ENCODE peak calls at places on chromosomes 6 and 20, in nine cellular contexts. Z is SK-N-SH, M is sigmoid colon, Y is GM12878, H is stomach, U is suprapubic skin, K is H1, W is K562, A is HepG2. C is an unnamed sample. For H3K27me3, the result is how much of the 10 kb centered on the place peaks cover.

GRCh38 chr6:41531591-41532582 is 14.3 kb upstream of the FOXP4 start:
- DNase-seq in Z (peak), M (no peak), Y (peak), H (no peak), U (no peak), K (no peak), W (peak), A (no peak), C (peak)

GRCh38 chr6:1043458-1043836 is 268.5 kb upstream of the FOXQ1 start:
- DNase-seq in Z (no peak), M (no peak), Y (no peak), H (no peak), U (no peak), K (no peak), W (no peak), A (no peak), C (no peak)

GRCh38 chr6:114342826-114343781 is at the start of gene HS3ST5:
- DNase-seq in Z (peak), M (peak), Y (no peak), H (no peak), U (peak), K (no peak), W (no peak), A (peak), C (peak)

GRCh38 chr6:141309295-141309694 is 823.4 kb upstream of the GJE1 start:
- DNase-seq in Z (no peak), M (no peak), Y (no peak), H (no peak), U (no peak), K (no peak), W (no peak), A (peak), C (no peak)

GRCh38 chr20:49344975-49345374 is 67.1 kb upstream of the ZNFX1 start:
- DNase-seq in Z (peak), M (peak), Y (no peak), H (no peak), U (peak), K (no peak), W (no peak), A (no peak), C (peak)

GRCh38 chr20:37944456-37944981 is 41.6 kb downstream of the VSTM2L start:
- DNase-seq in Z (no peak), M (no peak), Y (no peak), H (peak), U (peak), K (no peak), W (peak), A (no peak), C (no peak)

GRCh38 chr6:156485145-156485544 is 292.0 kb upstream of the ARID1B start:
- DNase-seq in Z (no peak), M (no peak), Y (no peak), H (no peak), U (no peak), K (no peak), W (no peak), A (no peak), C (no peak)

GRCh38 chr6:105482227-105482839 is 79.5 kb upstream of the PREP start:
- DNase-seq in Z (no peak), M (peak), Y (no peak), H (peak), U (peak), K (no peak), W (no peak), A (no peak), C (peak)

GRCh38 chr6:151962246-151962846 is 154.9 kb downstream of the ESR1 start:
- DNase-seq in Z (no peak), M (no peak), Y (no peak), H (no peak), U (no peak), K (no peak), W (no peak), A (peak), C (no peak)

GRCh38 chr6:161745594-161745993 is 471.7 kb upstream of the AGPAT4 start:
- DNase-seq in Z (no peak), M (no peak), Y (no peak), H (no peak), U (no peak), K (no peak), W (no peak), A (no peak), C (no peak)

GRCh38 chr20:62065669-62066338 is at the start of gene TAF4:
- DNase-seq in Z (peak), M (peak), Y (no peak), H (peak), U (peak), K (no peak), W (peak), A (peak), C (peak)

GRCh38 chr20:63067266-63067635 is 60.5 kb upstream of the BHLHE23 start:
- DNase-seq in Z (no peak), M (peak), Y (no peak), H (no peak), U (no peak), K (no peak), W (no peak), A (no peak), C (no peak)

GRCh38 chr6:11429577-11429976 is 108.0 kb upstream of the TMEM170B start:
- DNase-seq in Z (no peak), M (no peak), Y (no peak), H (no peak), U (no peak), K (no peak), W (no peak), A (no peak), C (no peak)

GRCh38 chr20:2859330-2860121 is 13.8 kb upstream of the PTPRA start:
- DNase-seq in Z (no peak), M (no peak), Y (no peak), H (no peak), U (no peak), K (no peak), W (no peak), A (no peak), C (no peak)

GRCh38 chr6:38021571-38021970 is 202.0 kb downstream of the ZFAND3 start:
- DNase-seq in Z (no peak), M (no peak), Y (no peak), H (no peak), U (no peak), K (no peak), W (no peak), A (no peak), C (no peak)

GRCh38 chr6:137927777-137928218 is 60.7 kb downstream of the TNFAIP3 start:
- DNase-seq in Z (no peak), M (no peak), Y (peak), H (no peak), U (no peak), K (no peak), W (no peak), A (no peak), C (peak)

GRCh38 chr20:32841174-32841573 is 17.5 kb upstream of the EFCAB8 start:
- DNase-seq in Z (no peak), M (no peak), Y (no peak), H (no peak), U (no peak), K (no peak), W (no peak), A (no peak), C (no peak)

GRCh38 chr6:106300944-106301343 is 24.6 kb downstream of the ATG5 start:
- DNase-seq in Z (peak), M (no peak), Y (peak), H (no peak), U (no peak), K (no peak), W (no peak), A (peak), C (no peak)

GRCh38 chr20:7879883-7880282 is 60.4 kb downstream of the HAO1 start:
- DNase-seq in Z (no peak), M (no peak), Y (no peak), H (no peak), U (no peak), K (no peak), W (no peak), A (peak), C (no peak)

GRCh38 chr6:159075506-159076100 is 30.8 kb upstream of the TAGAP start:
- DNase-seq in Z (no peak), M (no peak), Y (no peak), H (no peak), U (no peak), K (no peak), W (no peak), A (no peak), C (no peak)

GRCh38 chr20:12891643-12892042 is 117.1 kb upstream of the SPTLC3 start:
- DNase-seq in Z (peak), M (no peak), Y (no peak), H (no peak), U (no peak), K (no peak), W (no peak), A (no peak), C (no peak)

GRCh38 chr20:25984933-25985332 is 288.3 kb upstream of the ZNF337 start:
- DNase-seq in Z (no peak), M (peak), Y (no peak), H (no peak), U (no peak), K (no peak), W (peak), A (no peak), C (peak)

GRCh38 chr6:89346433-89346832 is 6.1 kb downstream of the UBE2J1 start:
- DNase-seq in Z (no peak), M (no peak), Y (no peak), H (no peak), U (no peak), K (peak), W (no peak), A (no peak), C (no peak)

GRCh38 chr20:38915355-38915754 is 10.9 kb upstream of the FAM83D start:
- DNase-seq in Z (no peak), M (no peak), Y (no peak), H (no peak), U (no peak), K (no peak), W (no peak), A (no peak), C (no peak)

GRCh38 chr20:37745553-37745952 is 51.7 kb downstream of the CTNNBL1 start:
- DNase-seq in Z (no peak), M (no peak), Y (no peak), H (no peak), U (no peak), K (no peak), W (no peak), A (no peak), C (no peak)

GRCh38 chr6:47437592-47437991 is 40.0 kb upstream of the CD2AP start:
- DNase-seq in Z (no peak), M (no peak), Y (peak), H (no peak), U (no peak), K (no peak), W (no peak), A (no peak), C (no peak)

GRCh38 chr6:11973238-11973637 is 38.9 kb upstream of the HIVEP1 start:
- DNase-seq in Z (no peak), M (no peak), Y (no peak), H (no peak), U (no peak), K (no peak), W (no peak), A (no peak), C (no peak)

GRCh38 chr6:135054238-135054574 is 416 bp downstream of the HBS1L start:
- DNase-seq in Z (no peak), M (no peak), Y (no peak), H (no peak), U (no peak), K (no peak), W (peak), A (peak), C (no peak)

GRCh38 chr6:164303092-164304007 is 888.8 kb downstream of the QKI start:
- DNase-seq in Z (no peak), M (peak), Y (no peak), H (no peak), U (no peak), K (no peak), W (no peak), A (no peak), C (no peak)

GRCh38 chr6:8047466-8048292 is 16.5 kb downstream of the BLOC1S5 start:
- DNase-seq in Z (no peak), M (no peak), Y (no peak), H (no peak), U (no peak), K (no peak), W (no peak), A (peak), C (no peak)

GRCh38 chr20:31496761-31497295 is 17.4 kb upstream of the HM13 start:
- DNase-seq in Z (no peak), M (peak), Y (no peak), H (no peak), U (peak), K (no peak), W (no peak), A (no peak), C (peak)

GRCh38 chr6:63883597-63883996 is 248.0 kb downstream of the PHF3 start:
- DNase-seq in Z (no peak), M (no peak), Y (no peak), H (no peak), U (no peak), K (no peak), W (no peak), A (no peak), C (no peak)

GRCh38 chr6:12957321-12958051 is 240.9 kb downstream of the PHACTR1 start:
- DNase-seq in Z (peak), M (peak), Y (no peak), H (peak), U (peak), K (no peak), W (no peak), A (no peak), C (peak)

GRCh38 chr6:111462770-111463391 is 20.1 kb downstream of the REV3L start:
- DNase-seq in Z (no peak), M (no peak), Y (no peak), H (no peak), U (no peak), K (no peak), W (no peak), A (peak), C (no peak)

GRCh38 chr6:33744001-33744848 is 2.5 kb downstream of the IP6K3 start:
- DNase-seq in Z (peak), M (peak), Y (no peak), H (peak), U (no peak), K (peak), W (peak), A (peak), C (peak)

GRCh38 chr6:91462236-91462635 is 875.4 kb upstream of the MAP3K7 start:
- DNase-seq in Z (no peak), M (no peak), Y (no peak), H (no peak), U (no peak), K (no peak), W (no peak), A (no peak), C (no peak)

GRCh38 chr6:169752074-169752623 is 727 bp downstream of the ERMARD start:
- DNase-seq in Z (peak), M (no peak), Y (no peak), H (no peak), U (no peak), K (no peak), W (no peak), A (peak), C (no peak)

GRCh38 chr6:142671791-142672190 is 273.2 kb downstream of the HIVEP2 start:
- DNase-seq in Z (no peak), M (no peak), Y (peak), H (no peak), U (no peak), K (no peak), W (no peak), A (no peak), C (no peak)

GRCh38 chr20:59569305-59569704 is 35.0 kb upstream of the PHACTR3 start:
- DNase-seq in Z (no peak), M (no peak), Y (no peak), H (no peak), U (no peak), K (no peak), W (no peak), A (no peak), C (no peak)

GRCh38 chr6:118890997-118891790 is 2.8 kb upstream of the ASF1A start:
- DNase-seq in Z (no peak), M (no peak), Y (no peak), H (no peak), U (no peak), K (no peak), W (no peak), A (no peak), C (no peak)

GRCh38 chr20:22914291-22914690 is 120.8 kb upstream of the SSTR4 start:
- DNase-seq in Z (no peak), M (no peak), Y (no peak), H (no peak), U (no peak), K (no peak), W (no peak), A (no peak), C (no peak)
- H3K27me3 ChIP-seq in Z (under half), M (under half), Y (under half), H (under half), U (under half), K (under half), W (under half), A (under half), C (under half)

DNA sequence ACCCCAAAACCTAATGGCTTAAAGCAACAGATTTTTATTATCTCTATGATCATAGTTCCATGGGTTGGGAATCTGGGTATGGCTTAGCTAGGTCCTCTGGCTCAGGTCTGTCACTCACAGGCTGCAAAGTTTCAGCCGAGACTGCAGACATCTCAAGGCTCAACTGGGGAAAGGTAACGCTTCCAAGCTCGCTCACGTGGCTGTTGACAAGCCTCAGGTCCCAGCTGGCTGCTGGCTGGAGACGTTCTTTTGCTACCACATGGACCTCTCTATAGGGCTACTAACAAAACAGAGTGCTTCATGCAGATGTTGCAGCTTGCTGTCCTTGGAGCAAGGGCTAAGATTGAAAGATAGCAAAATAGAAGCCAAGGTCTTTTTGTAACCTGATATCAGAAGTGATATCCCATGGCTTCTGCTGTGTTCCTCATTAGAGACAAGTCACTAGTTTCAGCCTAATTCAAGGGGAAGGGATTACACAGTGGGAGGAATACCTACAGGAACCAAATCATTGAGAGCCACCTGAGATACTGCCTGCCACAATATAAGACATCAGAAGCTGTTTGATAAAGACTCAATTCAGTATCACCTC is 6.6 kb downstream of the HTR1E start:
- DNase-seq in Z (no peak), M (no peak), Y (no peak), H (peak), U (no peak), K (no peak), W (no peak), A (no peak), C (no peak)
- TF ChIP-seq EP300 in Z (no peak), M (no peak), Y (no peak), H (no peak), U (no peak), K (no peak), W (no peak), A (no peak), C (no peak)

GRCh38 chr6:44265003-44265842 is at the start of gene NFKBIE:
- DNase-seq in Z (peak), M (peak), Y (no peak), H (peak), U (peak), K (no peak), W (peak), A (peak), C (peak)
- TF ChIP-seq POLR2AphosphoS5 in Z (peak), M (peak), Y (peak), H (peak), U (no peak), K (no peak), W (peak), A (peak), C (peak)

GRCh38 chr20:21453676-21454075 is 56.4 kb upstream of the NKX2-4 start:
- DNase-seq in Z (no peak), M (no peak), Y (no peak), H (no peak), U (no peak), K (no peak), W (no peak), A (no peak), C (no peak)
- H3K27me3 ChIP-seq in Z (under half), M (under half), Y (under half), H (under half), U (under half), K (under half), W (under half), A (under half), C (under half)

GRCh38 chr20:35597186-35597585 is 18.4 kb upstream of the SPAG4 start:
- DNase-seq in Z (no peak), M (no peak), Y (no peak), H (no peak), U (no peak), K (no peak), W (no peak), A (no peak), C (no peak)
- TF ChIP-seq EP300 in Z (no peak), M (no peak), Y (no peak), H (no peak), U (no peak), K (no peak), W (no peak), A (no peak), C (no peak)

GRCh38 chr6:35707714-35708407 is 19.1 kb upstream of the FKBP5 start:
- DNase-seq in Z (no peak), M (peak), Y (no peak), H (peak), U (no peak), K (no peak), W (no peak), A (no peak), C (no peak)
- TF ChIP-seq POLR2AphosphoS5 in Z (no peak), M (no peak), Y (no peak), H (no peak), U (no peak), K (no peak), W (no peak), A (no peak), C (no peak)

GRCh38 chr6:160386869-160387518 is 38.8 kb downstream of the SLC22A3 start:
- DNase-seq in Z (no peak), M (peak), Y (no peak), H (peak), U (no peak), K (no peak), W (no peak), A (no peak), C (peak)
- H3K27me3 ChIP-seq in Z (under half), M (under half), Y (under half), H (under half), U (under half), K (under half), W (under half), A (under half), C (under half)

GRCh38 chr6:26249709-26249958 is 115.4 kb upstream of the BTN3A2 start:
- DNase-seq in Z (no peak), M (peak), Y (peak), H (no peak), U (no peak), K (no peak), W (no peak), A (no peak), C (no peak)

GRCh38 chr6:26249959-26250805 is 114.8 kb upstream of the BTN3A2 start:
- DNase-seq in Z (peak), M (peak), Y (peak), H (peak), U (peak), K (no peak), W (peak), A (peak), C (peak)

GRCh38 chr6:26251354-26252081 is 113.5 kb upstream of the BTN3A2 start:
- DNase-seq in Z (peak), M (no peak), Y (peak), H (peak), U (no peak), K (no peak), W (no peak), A (no peak), C (peak)

GRCh38 chr6:26254666-26255176 is 110.3 kb upstream of the BTN3A2 start:
- DNase-seq in Z (no peak), M (no peak), Y (no peak), H (no peak), U (no peak), K (no peak), W (no peak), A (no peak), C (no peak)

GRCh38 chr6:26250806-26251075 is 114.3 kb upstream of the BTN3A2 start:
- DNase-seq in Z (no peak), M (no peak), Y (no peak), H (no peak), U (no peak), K (no peak), W (no peak), A (no peak), C (peak)
- TF ChIP-seq EP300 in Z (no peak), M (no peak), Y (no peak), H (no peak), U (no peak), K (no peak), W (no peak), A (no peak), C (no peak)

GRCh38 chr6:52642381-52642780 is 28.5 kb upstream of the TMEM14A start:
- DNase-seq in Z (no peak), M (no peak), Y (no peak), H (no peak), U (no peak), K (no peak), W (no peak), A (no peak), C (no peak)
- TF ChIP-seq POLR2AphosphoS5 in Z (no peak), M (no peak), Y (no peak), H (no peak), U (no peak), K (no peak), W (no peak), A (no peak), C (no peak)

GRCh38 chr6:51574040-51574439 is 513.4 kb downstream of the PKHD1 start:
- DNase-seq in Z (no peak), M (no peak), Y (no peak), H (no peak), U (no peak), K (no peak), W (no peak), A (no peak), C (no peak)
- H3K27me3 ChIP-seq in Z (under half), M (under half), Y (under half), H (under half), U (under half), K (under half), W (under half), A (under half), C (under half)